ENCODE peak calls at places on chromosomes 2 and 18, in six cellular contexts. One of them, this sample, is unnamed.

GRCh38 chr2:234670052-234670451 is 173.2 kb upstream of the ARL4C start:
- DNase-seq in K562: no peak
- DNase-seq in A549: no peak
- DNase-seq in WTC11: no peak
- DNase-seq in HepG2: no peak
- DNase-seq in endothelial cell of umbilical vein: peak
- DNase-seq in this sample: no peak

GRCh38 chr2:172888704-172889103 is 153.1 kb downstream of the RAPGEF4 start:
- DNase-seq in K562: no peak
- DNase-seq in A549: no peak
- DNase-seq in WTC11: no peak
- DNase-seq in HepG2: no peak
- DNase-seq in endothelial cell of umbilical vein: no peak
- DNase-seq in this sample: no peak

GRCh38 chr18:13889661-13890060 is 25.7 kb downstream of the MC2R start:
- DNase-seq in K562: no peak
- DNase-seq in A549: peak
- DNase-seq in WTC11: no peak
- DNase-seq in HepG2: peak
- DNase-seq in endothelial cell of umbilical vein: no peak
- DNase-seq in this sample: no peak

GRCh38 chr2:109722026-109722425 is 72.1 kb upstream of the RGPD5 start:
- DNase-seq in K562: no peak
- DNase-seq in A549: no peak
- DNase-seq in WTC11: no peak
- DNase-seq in HepG2: no peak
- DNase-seq in endothelial cell of umbilical vein: no peak
- DNase-seq in this sample: peak

GRCh38 chr2:96685285-96685591 is 42.7 kb downstream of the FER1L5 start:
- DNase-seq in K562: no peak
- DNase-seq in A549: no peak
- DNase-seq in WTC11: no peak
- DNase-seq in HepG2: no peak
- DNase-seq in endothelial cell of umbilical vein: peak
- DNase-seq in this sample: no peak

GRCh38 chr2:231463698-231464575 is at the start of gene NCL:
- DNase-seq in K562: peak
- DNase-seq in A549: peak
- DNase-seq in WTC11: peak
- DNase-seq in HepG2: peak
- DNase-seq in endothelial cell of umbilical vein: peak
- DNase-seq in this sample: no peak

GRCh38 chr2:52365946-52366345 is 1334.0 kb upstream of the NRXN1 start:
- DNase-seq in K562: no peak
- DNase-seq in A549: no peak
- DNase-seq in WTC11: no peak
- DNase-seq in HepG2: no peak
- DNase-seq in endothelial cell of umbilical vein: no peak
- DNase-seq in this sample: no peak

GRCh38 chr2:1550658-1551316 is 137.5 kb downstream of the TPO start:
- DNase-seq in K562: peak
- DNase-seq in A549: peak
- DNase-seq in WTC11: peak
- DNase-seq in HepG2: no peak
- DNase-seq in endothelial cell of umbilical vein: peak
- DNase-seq in this sample: no peak

GRCh38 chr2:235162544-235163197 is 210.9 kb downstream of the SH3BP4 start:
- DNase-seq in K562: no peak
- DNase-seq in A549: no peak
- DNase-seq in WTC11: no peak
- DNase-seq in HepG2: no peak
- DNase-seq in endothelial cell of umbilical vein: no peak
- DNase-seq in this sample: no peak

GRCh38 chr2:74290466-74291216 is 52.6 kb downstream of the SLC4A5 start:
- DNase-seq in K562: no peak
- DNase-seq in A549: no peak
- DNase-seq in WTC11: no peak
- DNase-seq in HepG2: no peak
- DNase-seq in endothelial cell of umbilical vein: no peak
- DNase-seq in this sample: no peak

GRCh38 chr2:74291217-74291551 is 52.0 kb downstream of the SLC4A5 start:
- DNase-seq in K562: no peak
- DNase-seq in A549: no peak
- DNase-seq in WTC11: no peak
- DNase-seq in HepG2: no peak
- DNase-seq in endothelial cell of umbilical vein: no peak
- DNase-seq in this sample: no peak

GRCh38 chr2:74292752-74293151 is 50.5 kb downstream of the SLC4A5 start:
- DNase-seq in K562: no peak
- DNase-seq in A549: no peak
- DNase-seq in WTC11: no peak
- DNase-seq in HepG2: peak
- DNase-seq in endothelial cell of umbilical vein: no peak
- DNase-seq in this sample: no peak

GRCh38 chr2:74293191-74294065 is 49.8 kb downstream of the SLC4A5 start:
- DNase-seq in K562: no peak
- DNase-seq in A549: no peak
- DNase-seq in WTC11: no peak
- DNase-seq in HepG2: no peak
- DNase-seq in endothelial cell of umbilical vein: no peak
- DNase-seq in this sample: no peak

GRCh38 chr2:74291891-74292621 is 51.2 kb downstream of the SLC4A5 start:
- DNase-seq in K562: no peak
- DNase-seq in A549: no peak
- DNase-seq in WTC11: no peak
- DNase-seq in HepG2: no peak
- DNase-seq in endothelial cell of umbilical vein: no peak
- DNase-seq in this sample: no peak
- TF ChIP-seq JUN in K562: no peak
- TF ChIP-seq JUN in A549: no peak
- TF ChIP-seq JUN in WTC11: no peak
- TF ChIP-seq JUN in HepG2: no peak
- TF ChIP-seq JUN in endothelial cell of umbilical vein: no peak
- TF ChIP-seq JUN in this sample: no peak

GRCh38 chr2:60094450-60094929 is 459.0 kb downstream of the BCL11A start:
- DNase-seq in K562: no peak
- DNase-seq in A549: no peak
- DNase-seq in WTC11: no peak
- DNase-seq in HepG2: peak
- DNase-seq in endothelial cell of umbilical vein: no peak
- DNase-seq in this sample: no peak

GRCh38 chr2:60091311-60091710 is 462.1 kb downstream of the BCL11A start:
- DNase-seq in K562: no peak
- DNase-seq in A549: no peak
- DNase-seq in WTC11: no peak
- DNase-seq in HepG2: no peak
- DNase-seq in endothelial cell of umbilical vein: no peak
- DNase-seq in this sample: no peak

GRCh38 chr2:60092781-60093180 is 460.7 kb downstream of the BCL11A start:
- DNase-seq in K562: no peak
- DNase-seq in A549: no peak
- DNase-seq in WTC11: no peak
- DNase-seq in HepG2: no peak
- DNase-seq in endothelial cell of umbilical vein: no peak
- DNase-seq in this sample: no peak

GRCh38 chr2:60096556-60096955 is 456.9 kb downstream of the BCL11A start:
- DNase-seq in K562: no peak
- DNase-seq in A549: no peak
- DNase-seq in WTC11: no peak
- DNase-seq in HepG2: no peak
- DNase-seq in endothelial cell of umbilical vein: no peak
- DNase-seq in this sample: no peak

DNA sequence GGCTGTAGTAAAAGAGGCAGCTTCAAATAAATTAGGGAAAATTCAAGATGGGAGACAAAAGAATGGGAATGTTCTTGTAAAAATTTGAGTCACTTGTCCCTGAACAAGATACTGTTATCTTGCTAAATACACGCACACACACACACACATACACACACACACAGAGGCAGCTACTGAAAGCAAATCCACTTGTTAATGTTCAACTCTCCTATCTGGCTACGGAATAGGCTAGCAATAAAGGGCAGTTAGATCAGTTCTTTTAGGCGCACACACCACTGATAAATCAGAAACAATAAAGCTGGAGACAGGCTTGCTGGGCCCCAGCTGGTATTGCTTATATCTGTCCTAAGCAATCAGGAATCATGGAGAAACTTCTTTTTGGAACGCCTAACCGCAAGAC is 461.6 kb downstream of the BCL11A start:
- DNase-seq in K562: no peak
- DNase-seq in A549: no peak
- DNase-seq in WTC11: no peak
- DNase-seq in HepG2: peak
- DNase-seq in endothelial cell of umbilical vein: no peak
- DNase-seq in this sample: no peak
- TF ChIP-seq JUN in K562: no peak
- TF ChIP-seq JUN in A549: no peak
- TF ChIP-seq JUN in WTC11: no peak
- TF ChIP-seq JUN in HepG2: no peak
- TF ChIP-seq JUN in endothelial cell of umbilical vein: no peak
- TF ChIP-seq JUN in this sample: no peak

GRCh38 chr2:23912054-23912453 is 14.9 kb downstream of the ATAD2B start:
- DNase-seq in K562: peak
- DNase-seq in A549: no peak
- DNase-seq in WTC11: no peak
- DNase-seq in HepG2: no peak
- DNase-seq in endothelial cell of umbilical vein: no peak
- DNase-seq in this sample: no peak
- TF ChIP-seq JUN in K562: peak
- TF ChIP-seq JUN in A549: no peak
- TF ChIP-seq JUN in WTC11: no peak
- TF ChIP-seq JUN in HepG2: no peak
- TF ChIP-seq JUN in endothelial cell of umbilical vein: no peak
- TF ChIP-seq JUN in this sample: no peak

DNA sequence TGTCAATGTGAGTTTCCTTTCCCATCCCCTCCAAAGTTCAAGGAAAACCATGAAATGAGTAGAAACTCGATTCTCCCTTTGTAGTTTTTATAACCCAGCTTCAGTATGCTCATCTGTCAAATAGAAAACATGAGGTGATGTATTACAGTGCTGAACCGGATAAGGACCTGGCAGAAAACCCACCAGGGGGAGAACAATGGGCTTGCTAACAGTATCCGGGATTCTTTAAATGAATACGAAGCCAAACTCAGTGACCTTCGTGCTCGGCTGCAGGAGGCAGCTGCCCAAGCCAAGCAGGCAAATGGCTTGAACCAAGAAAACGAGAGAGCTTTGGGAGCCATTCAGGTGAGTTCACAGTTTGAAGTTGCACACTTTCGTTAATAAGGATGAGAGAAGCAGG is 113.6 kb upstream of the TTC39C start:
- DNase-seq in K562: no peak
- DNase-seq in A549: no peak
- DNase-seq in WTC11: peak
- DNase-seq in HepG2: no peak
- DNase-seq in endothelial cell of umbilical vein: peak
- DNase-seq in this sample: no peak
- TF ChIP-seq JUN in K562: no peak
- TF ChIP-seq JUN in A549: no peak
- TF ChIP-seq JUN in WTC11: no peak
- TF ChIP-seq JUN in HepG2: no peak
- TF ChIP-seq JUN in endothelial cell of umbilical vein: no peak
- TF ChIP-seq JUN in this sample: no peak

GRCh38 chr2:54122939-54123338 is 7.5 kb downstream of the ACYP2 start:
- DNase-seq in K562: peak
- DNase-seq in A549: peak
- DNase-seq in WTC11: no peak
- DNase-seq in HepG2: peak
- DNase-seq in endothelial cell of umbilical vein: no peak
- DNase-seq in this sample: no peak
- TF ChIP-seq JUN in K562: no peak
- TF ChIP-seq JUN in A549: no peak
- TF ChIP-seq JUN in WTC11: no peak
- TF ChIP-seq JUN in HepG2: no peak
- TF ChIP-seq JUN in endothelial cell of umbilical vein: no peak
- TF ChIP-seq JUN in this sample: no peak

GRCh38 chr18:23718243-23718720 is 29.0 kb downstream of the LAMA3 start:
- DNase-seq in K562: peak
- DNase-seq in A549: no peak
- DNase-seq in WTC11: no peak
- DNase-seq in HepG2: no peak
- DNase-seq in endothelial cell of umbilical vein: peak
- DNase-seq in this sample: no peak
- TF ChIP-seq JUN in K562: no peak
- TF ChIP-seq JUN in A549: no peak
- TF ChIP-seq JUN in WTC11: no peak
- TF ChIP-seq JUN in HepG2: no peak
- TF ChIP-seq JUN in endothelial cell of umbilical vein: no peak
- TF ChIP-seq JUN in this sample: no peak

This sample was measured in H1.